ENCODE peak calls at places on chromosomes 6 and 20, in four cellular contexts. One of them, this sample, is unnamed.

GRCh38 chr20:40532103-40532502 is 156.9 kb downstream of the MAFB start:
- DNase-seq in K562: peak; percentile 33
- DNase-seq in GM12878: no peak
- DNase-seq in WTC11: peak; percentile 63
- DNase-seq in this sample: peak; percentile 31

GRCh38 chr6:42819803-42820508 is 38.1 kb downstream of the BICRAL start:
- DNase-seq in K562: peak; percentile 36
- DNase-seq in GM12878: no peak
- DNase-seq in WTC11: no peak
- DNase-seq in this sample: peak; percentile 16

GRCh38 chr20:8082025-8082424 is 50.0 kb upstream of the PLCB1 start:
- DNase-seq in GM12878: no peak
- DNase-seq in WTC11: peak; percentile 20
- DNase-seq in K562: no peak
- DNase-seq in this sample: peak; percentile 15

GRCh38 chr6:169981568-169981967 is 230.1 kb downstream of the ERMARD start:
- DNase-seq in GM12878: no peak
- DNase-seq in K562: no peak
- DNase-seq in WTC11: no peak
- DNase-seq in this sample: no peak

GRCh38 chr20:57618091-57618765 is 2.0 kb downstream of the ZBP1 start:
- DNase-seq in WTC11: no peak
- DNase-seq in GM12878: no peak
- DNase-seq in K562: no peak
- DNase-seq in this sample: no peak

GRCh38 chr6:83180396-83180950 is 12.6 kb downstream of the PGM3 start:
- DNase-seq in K562: no peak
- DNase-seq in GM12878: no peak
- DNase-seq in WTC11: no peak
- DNase-seq in this sample: no peak

GRCh38 chr6:37648465-37649330 is 49.0 kb downstream of the MDGA1 start:
- DNase-seq in K562: peak; percentile 86
- DNase-seq in WTC11: peak; percentile 99
- DNase-seq in GM12878: no peak
- DNase-seq in this sample: no peak

GRCh38 chr20:58580493-58580835 is 65.3 kb upstream of the APCDD1L start:
- DNase-seq in K562: no peak
- DNase-seq in WTC11: peak; percentile 8
- DNase-seq in GM12878: no peak
- DNase-seq in this sample: no peak

GRCh38 chr20:4920131-4920530 is 81.2 kb downstream of the SLC23A2 start:
- DNase-seq in K562: no peak
- DNase-seq in WTC11: no peak
- DNase-seq in GM12878: no peak
- DNase-seq in this sample: no peak

GRCh38 chr20:3464166-3464565 is 6.7 kb upstream of the ATRN start:
- DNase-seq in GM12878: no peak
- DNase-seq in WTC11: no peak
- DNase-seq in K562: no peak
- DNase-seq in this sample: no peak

GRCh38 chr6:137229075-137229759 is 10.0 kb upstream of the IFNGR1 start:
- DNase-seq in WTC11: no peak
- DNase-seq in GM12878: no peak
- DNase-seq in K562: no peak
- DNase-seq in this sample: no peak

GRCh38 chr20:62677678-62678077 is 31.0 kb upstream of the NTSR1 start:
- DNase-seq in GM12878: no peak
- DNase-seq in K562: no peak
- DNase-seq in WTC11: no peak
- DNase-seq in this sample: no peak

GRCh38 chr6:154060076-154060475 is 21.0 kb downstream of the OPRM1 start:
- DNase-seq in WTC11: no peak
- DNase-seq in GM12878: no peak
- DNase-seq in K562: no peak
- DNase-seq in this sample: no peak

GRCh38 chr6:169456840-169457239 is 203.2 kb upstream of the THBS2 start:
- DNase-seq in WTC11: no peak
- DNase-seq in K562: no peak
- DNase-seq in GM12878: no peak
- DNase-seq in this sample: no peak

GRCh38 chr6:3194535-3195376 is 32.7 kb downstream of the TUBB2B start:
- DNase-seq in K562: no peak
- DNase-seq in WTC11: no peak
- DNase-seq in GM12878: no peak
- DNase-seq in this sample: no peak

GRCh38 chr6:160462551-160463109 is 114.5 kb downstream of the SLC22A3 start:
- DNase-seq in K562: no peak
- DNase-seq in WTC11: no peak
- DNase-seq in GM12878: peak; percentile 69
- DNase-seq in this sample: no peak

GRCh38 chr20:44431502-44432234 is 44.0 kb upstream of the TTPAL start:
- DNase-seq in K562: no peak
- DNase-seq in WTC11: no peak
- DNase-seq in GM12878: no peak
- DNase-seq in this sample: peak; percentile 72

GRCh38 chr6:106118835-106119443 is 32.8 kb downstream of the PRDM1 start:
- DNase-seq in GM12878: no peak
- DNase-seq in K562: no peak
- DNase-seq in WTC11: no peak
- DNase-seq in this sample: no peak

GRCh38 chr20:61659652-61660346 is 405.9 kb downstream of the TAF4 start:
- DNase-seq in WTC11: no peak
- DNase-seq in K562: no peak
- DNase-seq in GM12878: no peak
- DNase-seq in this sample: no peak

GRCh38 chr6:141552463-141552862 is 580.3 kb upstream of the GJE1 start:
- DNase-seq in K562: no peak
- DNase-seq in GM12878: peak; percentile 34
- DNase-seq in WTC11: no peak
- DNase-seq in this sample: peak; percentile 89
- TF ChIP-seq TCF7 in K562: no peak
- TF ChIP-seq TCF7 in GM12878: no peak
- TF ChIP-seq TCF7 in WTC11: no peak
- TF ChIP-seq TCF7 in this sample: peak; percentile 44

GRCh38 chr20:38635721-38636285 is 34.2 kb downstream of the ARHGAP40 start:
- DNase-seq in WTC11: no peak
- DNase-seq in K562: peak; percentile 58
- DNase-seq in GM12878: no peak
- DNase-seq in this sample: no peak

GRCh38 chr20:38630727-38631126 is 29.1 kb downstream of the ARHGAP40 start:
- DNase-seq in K562: no peak
- DNase-seq in GM12878: no peak
- DNase-seq in WTC11: no peak
- DNase-seq in this sample: no peak

GRCh38 chr20:38629979-38630378 is 28.4 kb downstream of the ARHGAP40 start:
- DNase-seq in GM12878: no peak
- DNase-seq in WTC11: no peak
- DNase-seq in K562: no peak
- DNase-seq in this sample: no peak

GRCh38 chr20:38631155-38632022 is 29.8 kb downstream of the ARHGAP40 start:
- DNase-seq in GM12878: no peak
- DNase-seq in WTC11: no peak
- DNase-seq in K562: no peak
- DNase-seq in this sample: no peak

GRCh38 chr20:38633577-38634093 is 32.0 kb downstream of the ARHGAP40 start:
- DNase-seq in GM12878: no peak
- DNase-seq in WTC11: peak; percentile 79
- DNase-seq in K562: peak; percentile 88
- DNase-seq in this sample: peak; percentile 71
- TF ChIP-seq TCF7 in GM12878: no peak
- TF ChIP-seq TCF7 in WTC11: no peak
- TF ChIP-seq TCF7 in K562: no peak
- TF ChIP-seq TCF7 in this sample: no peak

GRCh38 chr6:66675906-66676305 is 968.9 kb upstream of the EYS start:
- DNase-seq in GM12878: no peak
- DNase-seq in WTC11: no peak
- DNase-seq in K562: no peak
- DNase-seq in this sample: no peak
- TF ChIP-seq TCF7 in GM12878: no peak
- TF ChIP-seq TCF7 in WTC11: no peak
- TF ChIP-seq TCF7 in K562: no peak
- TF ChIP-seq TCF7 in this sample: no peak

DNA sequence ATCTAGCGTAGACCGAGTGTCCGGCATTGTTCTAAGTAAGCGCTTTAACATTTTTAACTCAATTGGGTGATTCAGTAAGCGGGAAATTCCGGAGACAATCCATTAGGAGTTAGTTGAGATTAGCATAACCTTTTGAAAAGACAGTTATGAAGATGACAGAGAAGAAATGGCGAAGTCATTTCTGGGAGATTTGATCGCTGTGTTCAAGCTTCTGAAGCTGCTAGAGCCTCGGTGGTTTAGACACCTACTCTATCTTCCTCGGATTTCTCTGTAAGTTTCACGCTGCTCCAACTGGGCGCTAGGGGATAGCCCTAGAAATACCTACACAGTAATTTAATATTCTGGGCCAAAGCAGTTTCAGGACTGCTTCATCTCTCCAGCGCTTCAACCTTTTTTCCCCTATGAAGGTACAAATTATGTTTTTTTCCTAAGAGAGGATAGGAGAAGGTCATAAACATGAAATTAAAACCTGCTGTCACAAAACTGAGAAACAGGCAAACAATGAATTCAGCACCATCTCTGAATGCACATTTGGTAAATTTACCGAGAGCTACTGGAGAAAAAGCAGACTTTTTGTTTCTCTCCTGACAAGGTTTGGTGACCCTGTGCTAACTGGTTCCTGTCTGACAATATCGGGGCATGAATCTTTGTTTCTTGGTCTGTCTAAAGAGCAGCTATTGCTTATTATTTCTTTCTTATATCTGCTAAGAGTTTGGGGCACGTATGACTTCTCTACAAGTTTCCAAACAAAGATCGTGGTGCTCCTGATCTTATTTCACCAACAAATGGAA is 22.4 kb downstream of the ZNF311 start:
- DNase-seq in WTC11: no peak
- DNase-seq in GM12878: peak; percentile 11
- DNase-seq in K562: peak; percentile 52
- DNase-seq in this sample: peak; percentile 87
- TF ChIP-seq TCF7 in WTC11: no peak
- TF ChIP-seq TCF7 in GM12878: no peak
- TF ChIP-seq TCF7 in K562: no peak
- TF ChIP-seq TCF7 in this sample: no peak

This sample was measured in HepG2.